ENCODE peak calls at places on chromosomes 5 and 9, in five cellular contexts. P is endothelial cell of umbilical vein, L is K562, J is H1, F is HCT116. C is an unnamed sample.

GRCh38 chr9:120710110-120710981 is 3.9 kb downstream of the MEGF9 start:
- DNase-seq in P (peak), L (peak), J (no peak), F (peak), C (peak)

GRCh38 chr5:1745806-1746370 is 53.7 kb downstream of the MRPL36 start:
- DNase-seq in P (no peak), L (no peak), J (peak), F (no peak), C (no peak)

GRCh38 chr5:168746893-168747640 is 167.9 kb upstream of the PANK3 start:
- DNase-seq in P (no peak), L (no peak), J (no peak), F (no peak), C (peak)

GRCh38 chr5:171418982-171419662 is at the start of gene FGF18:
- DNase-seq in P (peak), L (peak), J (peak), F (peak), C (peak)

GRCh38 chr5:115751176-115751575 is 65.3 kb downstream of the CDO1 start:
- DNase-seq in P (no peak), L (no peak), J (no peak), F (no peak), C (peak)

GRCh38 chr5:69007726-69008368 is 86.0 kb upstream of the SLC30A5 start:
- DNase-seq in P (peak), L (peak), J (peak), F (peak), C (peak)

GRCh38 chr9:122354536-122355199 is 16.2 kb upstream of the PTGS1 start:
- DNase-seq in P (no peak), L (no peak), J (no peak), F (no peak), C (no peak)

GRCh38 chr5:12242960-12243888 is 339.0 kb upstream of the CTNND2 start:
- DNase-seq in P (no peak), L (no peak), J (no peak), F (no peak), C (no peak)

GRCh38 chr5:172008689-172009141 is 2.3 kb upstream of the FBXW11 start:
- DNase-seq in P (no peak), L (peak), J (peak), F (no peak), C (peak)

GRCh38 chr5:136135536-136135935 is 2.9 kb downstream of the SMAD5 start:
- DNase-seq in P (no peak), L (no peak), J (no peak), F (no peak), C (no peak)

GRCh38 chr5:113447651-113448050 is 12.9 kb upstream of the TSSK1B start:
- DNase-seq in P (no peak), L (peak), J (no peak), F (no peak), C (peak)

GRCh38 chr9:136007906-136008692 is 46.9 kb upstream of the UBAC1 start:
- DNase-seq in P (peak), L (no peak), J (no peak), F (peak), C (no peak)

GRCh38 chr9:122261469-122261881 is 3.2 kb downstream of the RBM18 start:
- DNase-seq in P (peak), L (peak), J (no peak), F (no peak), C (no peak)

GRCh38 chr9:115590016-115590415 is 472.1 kb upstream of the TNC start:
- DNase-seq in P (peak), L (no peak), J (no peak), F (no peak), C (no peak)

GRCh38 chr5:134133995-134134541 is 19.6 kb downstream of the TCF7 start:
- DNase-seq in P (no peak), L (no peak), J (no peak), F (no peak), C (no peak)

GRCh38 chr5:524442-525163 is at the start of gene SLC9A3:
- DNase-seq in P (no peak), L (no peak), J (no peak), F (no peak), C (no peak)
- TF ChIP-seq EZH2 in P (no peak), L (no peak), J (peak), F (no peak), C (peak)

DNA sequence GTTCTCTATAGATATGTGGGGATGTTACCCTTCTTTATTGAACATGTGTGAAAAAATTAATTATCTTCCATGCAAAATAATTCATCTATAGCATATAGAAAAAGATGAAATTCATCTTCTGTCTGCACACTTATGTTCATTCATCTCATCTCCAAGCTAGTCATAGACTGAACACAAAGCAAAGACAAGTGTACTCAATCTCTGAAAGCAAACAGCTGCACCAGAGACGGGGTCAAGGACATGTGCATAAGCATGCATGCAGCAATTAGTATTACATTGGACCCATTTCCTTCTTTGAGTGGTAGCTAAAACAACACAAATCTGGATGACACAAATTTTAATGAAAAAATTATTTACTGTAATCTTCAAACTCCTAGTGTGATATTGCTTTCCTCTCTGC is 547.0 kb upstream of the COX7C start:
- DNase-seq in P (no peak), L (no peak), J (no peak), F (no peak), C (no peak)
- TF ChIP-seq POLR2AphosphoS5 in P (no peak), L (no peak), J (no peak), F (no peak), C (no peak)

DNA sequence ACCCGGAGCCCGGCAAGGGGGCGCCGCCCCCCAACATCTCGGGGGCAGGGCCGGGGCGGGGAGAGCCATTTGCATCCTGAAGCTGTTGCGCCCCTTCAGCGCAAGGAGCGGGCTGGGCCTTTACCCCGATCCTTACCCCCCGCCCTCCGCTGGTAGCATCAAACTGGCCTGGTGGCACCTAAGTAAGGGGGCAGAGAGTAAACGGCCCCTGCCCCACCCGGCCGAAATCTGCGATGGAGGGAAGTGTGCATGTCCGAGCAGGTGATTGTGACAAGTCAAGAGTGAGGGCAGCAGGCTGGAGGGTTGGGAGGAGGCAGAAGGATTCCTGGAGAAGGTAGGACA is 101.2 kb downstream of the ESM1 start:
- DNase-seq in P (no peak), L (no peak), J (peak), F (no peak), C (no peak)
- TF ChIP-seq EZH2 in P (no peak), L (no peak), J (peak), F (no peak), C (no peak)

DNA sequence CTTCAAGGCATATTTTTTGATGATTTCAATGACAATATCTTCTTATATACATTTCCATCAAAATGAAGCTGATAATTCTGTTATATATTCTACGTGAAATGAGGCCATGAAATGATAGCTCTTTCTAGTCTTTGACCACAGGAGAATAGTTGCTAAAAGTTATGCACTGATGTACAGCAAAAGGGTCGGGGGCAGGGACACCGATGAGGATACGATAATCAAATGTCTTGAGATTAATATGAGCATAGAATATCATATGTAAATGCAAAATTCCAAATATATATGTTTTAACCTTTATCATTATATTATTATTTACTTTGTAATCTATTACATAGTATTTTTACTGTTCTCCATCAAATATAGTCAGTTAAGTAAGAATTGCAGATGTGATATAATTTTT is 264.8 kb downstream of the KIAA0825 start:
- DNase-seq in P (no peak), L (no peak), J (no peak), F (no peak), C (no peak)
- TF ChIP-seq POLR2AphosphoS5 in P (no peak), L (no peak), J (peak), F (no peak), C (no peak)

DNA sequence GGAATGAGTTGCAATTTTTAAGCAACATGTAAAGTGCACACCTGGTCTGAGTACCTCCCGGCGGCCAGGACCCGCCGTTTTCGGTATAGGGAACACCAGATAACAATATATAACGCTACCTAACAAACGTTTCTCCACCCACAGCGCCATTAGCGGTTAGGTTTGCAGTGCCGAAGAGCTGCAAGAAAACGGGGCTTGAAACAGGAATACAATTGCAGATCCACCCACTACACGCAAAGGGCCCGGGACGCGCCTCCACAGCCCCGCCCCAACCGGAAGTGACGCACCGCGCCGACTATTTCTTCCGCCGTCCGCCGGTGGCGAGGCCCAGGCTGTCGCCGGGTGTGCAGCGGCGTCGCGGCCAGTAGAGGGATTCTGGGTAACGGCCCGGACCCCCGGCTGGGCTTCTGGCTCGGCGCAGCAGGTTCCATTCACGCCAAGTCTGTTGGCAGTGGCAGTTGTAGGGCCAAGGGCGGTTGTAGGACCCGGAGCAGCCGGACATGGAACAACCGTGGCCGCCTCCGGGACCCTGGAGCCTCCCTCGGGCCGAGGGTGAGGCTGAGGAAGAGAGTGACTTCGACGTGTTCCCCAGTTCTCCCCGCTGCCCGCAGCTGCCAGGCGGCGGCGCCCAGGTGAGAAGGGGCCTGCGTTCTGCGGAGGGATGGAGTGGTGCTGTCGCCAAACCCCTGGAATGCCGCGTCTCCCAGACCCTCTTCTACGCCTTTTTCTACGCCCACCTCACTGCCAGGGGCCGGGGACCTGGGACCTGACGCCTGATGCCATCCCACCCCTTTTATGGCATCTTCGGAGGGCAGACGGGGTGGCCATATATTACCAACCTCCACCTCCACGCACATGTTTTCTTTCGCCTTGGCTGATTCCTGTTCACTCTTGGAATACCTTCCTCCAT is at the start of gene CDC37L1:
- DNase-seq in P (peak), L (peak), J (peak), F (peak), C (peak)
- TF ChIP-seq EZH2 in P (no peak), L (no peak), J (no peak), F (no peak), C (no peak)

GRCh38 chr5:178442361-178443256 is 147.6 kb downstream of the COL23A1 start:
- DNase-seq in P (no peak), L (no peak), J (no peak), F (no peak), C (no peak)
- TF ChIP-seq POLR2AphosphoS5 in P (no peak), L (no peak), J (no peak), F (no peak), C (no peak)

C was measured in GM23338.